ENCODE peak calls at places on chromosome 17, in five cellular contexts. U is ovary, N is kidney epithelial cell, Q is lung, B is mesothelial cell of epicardium. P is an unnamed sample.

GRCh38 chr17:29726721-29727252 is 104.1 kb upstream of the CORO6 start:
- DNase-seq in B (no peak), N (no peak), Q (no peak), U (no peak), P (peak)

GRCh38 chr17:65020284-65020683 is 36.3 kb downstream of the GNA13 start:
- DNase-seq in Q (no peak), N (peak), U (no peak), B (no peak), P (peak)

GRCh38 chr17:35799942-35800341 is 4.5 kb upstream of the MMP28 start:
- DNase-seq in U (no peak), Q (peak), N (no peak), B (no peak), P (no peak)

GRCh38 chr17:36600936-36601302 is 464 bp upstream of the MRM1 start:
- DNase-seq in Q (no peak), N (no peak), B (peak), U (no peak), P (peak)

GRCh38 chr17:10628756-10629155 is 28.4 kb downstream of the MYH3 start:
- DNase-seq in U (no peak), Q (no peak), B (no peak), N (no peak), P (no peak)

GRCh38 chr17:81715107-81715871 is 3.2 kb downstream of the SLC25A10 start:
- DNase-seq in B (no peak), Q (no peak), N (no peak), U (no peak), P (no peak)

GRCh38 chr17:37489197-37490001 is at the start of gene DUSP14:
- DNase-seq in U (peak), B (peak), Q (peak), N (no peak), P (peak)

GRCh38 chr17:81457917-81458555 is 54.6 kb downstream of the ACTG1 start:
- DNase-seq in U (no peak), B (no peak), N (no peak), Q (no peak), P (no peak)

GRCh38 chr17:22277595-22277994 is 585.3 kb downstream of the KCNJ18 start:
- DNase-seq in U (peak), B (no peak), Q (no peak), N (no peak), P (no peak)

GRCh38 chr17:40540448-40540847 is 24.8 kb downstream of the CCR7 start:
- DNase-seq in B (no peak), Q (no peak), U (no peak), N (no peak), P (no peak)

GRCh38 chr17:10117581-10118001 is 80.8 kb downstream of the GAS7 start:
- DNase-seq in B (no peak), Q (no peak), N (no peak), U (no peak), P (no peak)

GRCh38 chr17:41654134-41654907 is 29.9 kb upstream of the KRT17 start:
- DNase-seq in B (peak), N (no peak), Q (peak), U (no peak), P (no peak)

DNA sequence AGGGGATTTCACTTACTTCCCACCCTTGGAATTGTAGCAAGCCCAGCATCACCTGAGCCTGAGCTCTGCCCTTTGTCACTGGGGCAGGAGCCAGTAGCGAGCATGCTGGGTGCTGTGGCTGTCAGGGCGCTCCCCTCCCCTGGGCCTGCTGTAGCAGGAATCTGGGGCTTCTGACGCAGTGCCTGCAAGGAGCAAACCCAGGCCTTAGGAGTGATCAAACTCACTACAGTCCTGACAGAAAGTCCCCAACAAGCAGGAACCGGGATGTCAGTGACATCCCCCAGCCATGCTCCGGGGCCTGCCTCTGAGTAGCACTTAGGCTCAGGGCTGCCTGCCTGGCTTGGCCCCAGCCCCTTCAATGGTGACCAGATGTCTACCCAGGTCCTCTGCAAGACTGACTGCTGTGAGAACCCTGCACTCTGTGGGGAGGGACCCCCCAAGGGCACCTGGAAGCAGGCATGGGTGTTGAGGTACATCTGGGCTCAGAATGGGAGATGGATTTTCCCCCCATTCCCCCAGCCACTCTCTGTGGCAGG is 23.5 kb downstream of the PLD6 start:
- DNase-seq in N (no peak), U (no peak), Q (no peak), B (no peak), P (no peak)
- TF ChIP-seq CTCF in N (no peak), U (no peak), Q (no peak), B (no peak), P (no peak)

GRCh38 chr17:78825696-78826095 is 14.9 kb downstream of the USP36 start:
- DNase-seq in U (no peak), B (no peak), Q (no peak), N (no peak), P (no peak)

GRCh38 chr17:78824240-78824639 is 16.4 kb downstream of the USP36 start:
- DNase-seq in U (no peak), N (no peak), B (no peak), Q (no peak), P (no peak)

GRCh38 chr17:78821961-78822360 is 18.7 kb downstream of the USP36 start:
- DNase-seq in U (no peak), Q (no peak), N (no peak), B (no peak), P (peak)

GRCh38 chr17:78822552-78822951 is 18.1 kb downstream of the USP36 start:
- DNase-seq in B (no peak), N (no peak), Q (no peak), U (no peak), P (peak)

GRCh38 chr17:78823282-78824046 is 17.1 kb downstream of the USP36 start:
- DNase-seq in U (no peak), N (no peak), B (no peak), Q (no peak), P (no peak)
- TF ChIP-seq CTCF in U (no peak), N (no peak), B (peak), Q (no peak), P (peak)

GRCh38 chr17:50560931-50561750 is 626 bp downstream of the CACNA1G start:
- DNase-seq in B (no peak), Q (no peak), N (no peak), U (peak), P (no peak)

GRCh38 chr17:50561796-50562195 is 1.3 kb downstream of the CACNA1G start:
- DNase-seq in B (no peak), Q (no peak), N (no peak), U (no peak), P (no peak)

GRCh38 chr17:50558955-50559614 is 1.4 kb upstream of the CACNA1G start:
- DNase-seq in N (no peak), Q (no peak), B (peak), U (peak), P (no peak)

GRCh38 chr17:50559674-50560184 is 786 bp upstream of the CACNA1G start:
- DNase-seq in Q (no peak), N (no peak), B (no peak), U (peak), P (peak)

GRCh38 chr17:50560185-50560824 is at the start of gene CACNA1G:
- DNase-seq in Q (peak), U (peak), B (peak), N (peak), P (peak)
- TF ChIP-seq CTCF in Q (no peak), U (no peak), B (no peak), N (no peak), P (no peak)

GRCh38 chr17:797236-797635 is 15.1 kb downstream of the MRM3 start:
- DNase-seq in Q (no peak), U (no peak), N (no peak), B (no peak), P (no peak)

GRCh38 chr17:796609-797008 is 14.5 kb downstream of the MRM3 start:
- DNase-seq in N (no peak), B (no peak), U (no peak), Q (no peak), P (no peak)

GRCh38 chr17:795721-796120 is 13.6 kb downstream of the MRM3 start:
- DNase-seq in B (no peak), N (no peak), U (no peak), Q (no peak), P (no peak)

GRCh38 chr17:795276-795675 is 13.1 kb downstream of the MRM3 start:
- DNase-seq in U (no peak), Q (no peak), N (no peak), B (no peak), P (no peak)

DNA sequence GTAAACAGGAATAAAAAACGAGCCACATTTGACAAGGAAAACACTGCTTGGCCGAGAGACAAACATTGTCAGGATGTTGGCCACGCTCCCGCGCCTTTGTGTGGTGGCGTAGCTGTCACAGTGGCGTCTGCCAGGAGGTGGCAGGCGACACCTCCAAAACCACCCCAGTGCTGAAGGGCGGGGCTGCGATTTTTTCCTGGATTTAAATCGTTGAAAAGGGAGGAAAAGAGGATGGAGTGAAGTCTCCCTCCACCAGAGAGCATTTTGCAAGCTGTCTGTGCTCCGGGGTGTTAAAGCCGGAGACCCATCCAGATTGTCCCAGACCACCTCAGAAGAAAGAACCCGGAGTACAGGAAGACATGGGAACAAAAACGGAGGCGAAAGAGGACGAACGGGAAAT is 12.7 kb downstream of the MRM3 start:
- DNase-seq in Q (peak), U (peak), N (no peak), B (peak), P (peak)
- TF ChIP-seq CTCF in Q (peak), U (peak), N (peak), B (peak), P (peak)

GRCh38 chr17:62627219-62627903 is at the start of gene MRC2:
- DNase-seq in B (peak), N (no peak), U (peak), Q (peak), P (peak)
- TF ChIP-seq CTCF in B (no peak), N (no peak), U (no peak), Q (no peak), P (no peak)

GRCh38 chr17:48215583-48216139 is 108.1 kb downstream of the SNX11 start:
- DNase-seq in N (no peak), U (no peak), Q (no peak), B (peak), P (peak)
- TF ChIP-seq CTCF in N (peak), U (no peak), Q (no peak), B (peak), P (peak)

GRCh38 chr17:4156750-4157381 is 13.9 kb downstream of the CYB5D2 start:
- DNase-seq in N (no peak), U (no peak), Q (no peak), B (no peak), P (no peak)
- TF ChIP-seq CTCF in N (no peak), U (no peak), Q (no peak), B (peak), P (no peak)

DNA sequence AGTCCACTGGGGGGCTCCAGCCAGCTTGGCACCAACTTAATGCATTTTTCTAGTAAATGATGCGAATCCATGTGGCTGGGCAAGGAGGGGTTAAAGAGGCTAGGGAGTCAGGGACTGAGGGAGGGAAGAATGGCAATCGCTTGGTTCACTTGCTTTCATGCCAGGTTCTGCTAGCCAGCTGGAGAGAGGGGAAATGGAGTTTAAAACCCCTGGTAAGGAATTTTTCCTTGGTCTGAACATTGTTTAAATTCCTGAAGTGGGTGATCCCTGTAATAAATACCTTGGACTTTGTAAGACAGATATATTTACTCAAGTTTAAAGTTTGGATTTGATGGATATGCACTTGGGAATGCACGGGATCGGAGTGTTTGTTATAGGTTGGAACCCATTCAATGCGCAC is 22.8 kb downstream of the ANKFN1 start:
- DNase-seq in B (no peak), U (no peak), N (no peak), Q (no peak), P (no peak)
- TF ChIP-seq CTCF in B (no peak), U (no peak), N (no peak), Q (no peak), P (no peak)

DNA sequence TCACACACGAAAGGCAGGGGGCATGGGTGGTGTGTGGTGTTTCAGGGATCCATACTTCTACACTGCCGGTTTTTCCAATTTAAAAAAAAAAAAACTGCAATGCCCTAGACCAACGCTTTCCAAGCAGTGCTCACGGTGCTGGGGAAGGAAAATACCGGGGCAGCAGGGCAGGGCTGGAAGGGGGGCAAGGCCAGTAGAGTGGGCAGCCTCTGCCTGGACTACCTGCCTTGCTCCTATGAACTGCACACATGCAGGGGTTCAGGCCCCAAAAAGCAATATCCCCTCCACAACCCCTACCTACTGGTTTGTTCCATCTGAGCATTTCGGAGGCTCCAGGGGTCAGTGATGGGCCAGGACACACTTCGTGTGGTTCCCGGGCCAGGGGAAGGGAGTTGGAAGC is 29.4 kb downstream of the RPH3AL start:
- DNase-seq in N (no peak), Q (no peak), B (no peak), U (peak), P (no peak)
- TF ChIP-seq CTCF in N (no peak), Q (no peak), B (no peak), U (no peak), P (no peak)